ENCODE peak calls at places on chromosomes 2 and 18, in five cellular contexts. V is GM03348; X is EH; R is activated naive CD4-positive, alpha-beta T cell treated with anti-CD3 and anti-CD28 coated beads for 36 hours; L is NCI-H1105. G is an unnamed sample.

GRCh38 chr2:17442334-17442733 is 75.9 kb downstream of the RAD51AP2 start:
- DNase-seq in V (no peak), X (no peak), R (no peak), L (no peak), G (peak; percentile 10)

GRCh38 chr2:58923869-58924268 is 682.7 kb upstream of the FANCL start:
- DNase-seq in V (peak; percentile 59), X (peak; percentile 99), R (no peak), L (no peak), G (peak; percentile 23)

GRCh38 chr2:228866781-228867180 is 404.3 kb downstream of the PID1 start:
- DNase-seq in V (no peak), X (peak; percentile 95), R (no peak), L (no peak), G (no peak)

GRCh38 chr2:177724398-177725287 is 332.1 kb downstream of the AGPS start:
- DNase-seq in V (peak; percentile 72), X (peak; percentile 53), R (peak; percentile 72), L (peak; percentile 17), G (peak; percentile 72)

GRCh38 chr2:34320056-34320455 is 721.0 kb upstream of the FAM98A start:
- DNase-seq in V (no peak), X (no peak), R (no peak), L (no peak), G (no peak)

GRCh38 chr18:56748698-56749268 is 97.6 kb downstream of the WDR7 start:
- DNase-seq in V (peak; percentile 57), X (peak; percentile 48), R (peak; percentile 10), L (peak; percentile 29), G (peak; percentile 62)

GRCh38 chr2:168574856-168575630 is 119.0 kb downstream of the CERS6 start:
- DNase-seq in V (no peak), X (no peak), R (no peak), L (no peak), G (no peak)

GRCh38 chr2:30514134-30514860 is 67.3 kb downstream of the LCLAT1 start:
- DNase-seq in V (peak; percentile 23), X (peak; percentile 67), R (no peak), L (no peak), G (peak; percentile 14)

GRCh38 chr18:8949206-8949605 is 153.3 kb upstream of the NDUFV2 start:
- DNase-seq in V (peak; percentile 60), X (peak; percentile 79), R (no peak), L (no peak), G (no peak)

GRCh38 chr2:115976916-115977315 is 1534.5 kb downstream of the DPP10 start:
- DNase-seq in V (no peak), X (no peak), R (no peak), L (no peak), G (no peak)

G was measured in A673.